ENCODE peak calls at places on chromosomes 16 and 17, in nine cellular contexts. P is OCI-LY7; G is H7; Y is GM23248; W is CD4-positive, CD25-positive, alpha-beta regulatory T cell; E is A673; F is uterus; Z is stomach; Q is cardiac fibroblast. U is an unnamed sample.

GRCh38 chr16:14301150-14302030 is 230.3 kb downstream of the MRTFB start:
- DNase-seq in P (no peak), Z (peak), W (no peak), Y (peak), F (peak), E (no peak), G (peak), Q (no peak), U (no peak)

GRCh38 chr16:79598341-79599181 is 2.0 kb downstream of the MAF start:
- DNase-seq in E (peak), G (peak), F (peak), Q (peak), Z (peak), W (peak), Y (peak), P (no peak), U (peak)

GRCh38 chr17:76561799-76562268 is 22.0 kb downstream of the PRCD start:
- DNase-seq in F (no peak), W (no peak), Q (peak), Z (no peak), P (no peak), G (no peak), Y (peak), E (no peak), U (no peak)

GRCh38 chr16:11395008-11395948 is 50.0 kb downstream of the RMI2 start:
- DNase-seq in P (peak), Z (no peak), E (no peak), F (no peak), W (no peak), Y (no peak), Q (no peak), G (peak), U (no peak)

GRCh38 chr17:29557085-29557697 is 9.6 kb downstream of the ABHD15 start:
- DNase-seq in P (no peak), Z (no peak), G (no peak), Y (peak), F (no peak), W (no peak), E (no peak), Q (peak), U (no peak)

GRCh38 chr17:18185391-18185790 is 1.8 kb downstream of the ALKBH5 start:
- DNase-seq in P (peak), E (peak), W (no peak), F (no peak), Q (peak), Y (peak), G (peak), Z (no peak), U (no peak)

GRCh38 chr16:6031102-6031501 is 933.5 kb upstream of the EEF2KMT start:
- DNase-seq in E (no peak), F (no peak), G (no peak), Y (no peak), W (no peak), Z (no peak), P (no peak), Q (no peak), U (no peak)

GRCh38 chr16:85601730-85602401 is 11.3 kb upstream of the GSE1 start:
- DNase-seq in F (peak), Q (no peak), W (no peak), P (no peak), Y (peak), Z (peak), G (peak), E (no peak), U (no peak)

GRCh38 chr17:77494664-77495435 is 354.1 kb downstream of the SEC14L1 start:
- DNase-seq in G (peak), Q (peak), E (peak), W (peak), P (peak), F (peak), Y (peak), Z (peak), U (peak)

GRCh38 chr17:31269178-31269577 is 27.9 kb downstream of the OMG start:
- DNase-seq in P (no peak), E (no peak), F (no peak), W (no peak), Z (no peak), G (no peak), Y (peak), Q (no peak), U (no peak)

GRCh38 chr16:24166684-24167083 is 89.5 kb upstream of the CACNG3 start:
- DNase-seq in Z (no peak), E (no peak), G (no peak), Q (no peak), W (no peak), Y (no peak), P (no peak), F (no peak), U (no peak)

GRCh38 chr16:89344846-89345577 is 127.5 kb downstream of the ZNF778 start:
- DNase-seq in G (peak), F (no peak), Y (no peak), P (no peak), Z (no peak), W (no peak), E (no peak), Q (no peak), U (no peak)

GRCh38 chr16:46949216-46949892 is 24.1 kb downstream of the DNAJA2 start:
- DNase-seq in E (no peak), G (no peak), Q (no peak), Z (peak), Y (no peak), F (no peak), P (no peak), W (peak), U (no peak)

GRCh38 chr17:17824780-17825614 is 11.8 kb downstream of the SREBF1 start:
- DNase-seq in P (no peak), Q (peak), F (no peak), Y (peak), W (no peak), E (no peak), Z (no peak), G (peak), U (no peak)

GRCh38 chr17:9247401-9247938 is 226.2 kb downstream of the NTN1 start:
- DNase-seq in G (no peak), Z (no peak), W (no peak), F (no peak), Y (no peak), P (no peak), E (no peak), Q (no peak), U (no peak)

GRCh38 chr17:45092932-45093430 is 31.9 kb downstream of the NMT1 start:
- DNase-seq in E (peak), F (peak), Y (peak), P (no peak), W (no peak), G (no peak), Z (peak), Q (peak), U (peak)

GRCh38 chr16:80233097-80233835 is 307.5 kb upstream of the DYNLRB2 start:
- DNase-seq in W (no peak), Y (no peak), Z (no peak), Q (no peak), E (no peak), F (no peak), P (no peak), G (no peak), U (no peak)

GRCh38 chr16:88792078-88792550 is 7.1 kb upstream of the PIEZO1 start:
- DNase-seq in Z (no peak), E (no peak), P (no peak), Y (peak), Q (no peak), W (no peak), F (no peak), G (no peak), U (no peak)

GRCh38 chr17:1294157-1294717 is 14.8 kb downstream of the TRARG1 start:
- DNase-seq in Y (no peak), Z (peak), E (no peak), P (peak), Q (no peak), G (no peak), F (no peak), W (peak), U (no peak)

GRCh38 chr17:76793775-76794174 is 55.9 kb downstream of the MFSD11 start:
- DNase-seq in E (peak), Z (no peak), Q (peak), P (peak), F (no peak), Y (peak), G (peak), W (peak), U (no peak)

GRCh38 chr17:21218101-21218500 is 4.1 kb upstream of the TMEM11 start:
- DNase-seq in E (peak), Y (peak), W (no peak), Z (no peak), F (no peak), G (peak), Q (no peak), P (no peak), U (no peak)

GRCh38 chr17:77126519-77126918 is 14.2 kb upstream of the SEC14L1 start:
- DNase-seq in Q (no peak), P (no peak), F (no peak), G (no peak), E (no peak), Z (peak), W (no peak), Y (no peak), U (peak)

GRCh38 chr16:58127033-58127556 is 2.1 kb downstream of the CFAP20 start:
- DNase-seq in E (peak), Y (peak), F (no peak), Q (peak), W (peak), G (no peak), P (peak), Z (no peak), U (peak)

GRCh38 chr17:53137919-53138318 is 684.8 kb upstream of the KIF2B start:
- DNase-seq in P (no peak), Y (no peak), Z (no peak), F (no peak), W (no peak), Q (no peak), G (no peak), E (no peak), U (no peak)

GRCh38 chr17:76014925-76015261 is 12.2 kb downstream of the EVPL start:
- DNase-seq in Q (no peak), E (peak), W (no peak), Y (no peak), P (no peak), Z (peak), F (no peak), G (peak), U (no peak)

GRCh38 chr17:55157165-55157564 is 107.6 kb upstream of the HLF start:
- DNase-seq in Q (peak), W (no peak), E (peak), P (no peak), F (no peak), Z (no peak), G (no peak), Y (peak), U (no peak)

GRCh38 chr17:1562178-1562643 is 381 bp downstream of the PITPNA start:
- DNase-seq in Q (peak), Y (peak), P (no peak), F (no peak), E (no peak), Z (peak), G (peak), W (no peak), U (peak)

DNA sequence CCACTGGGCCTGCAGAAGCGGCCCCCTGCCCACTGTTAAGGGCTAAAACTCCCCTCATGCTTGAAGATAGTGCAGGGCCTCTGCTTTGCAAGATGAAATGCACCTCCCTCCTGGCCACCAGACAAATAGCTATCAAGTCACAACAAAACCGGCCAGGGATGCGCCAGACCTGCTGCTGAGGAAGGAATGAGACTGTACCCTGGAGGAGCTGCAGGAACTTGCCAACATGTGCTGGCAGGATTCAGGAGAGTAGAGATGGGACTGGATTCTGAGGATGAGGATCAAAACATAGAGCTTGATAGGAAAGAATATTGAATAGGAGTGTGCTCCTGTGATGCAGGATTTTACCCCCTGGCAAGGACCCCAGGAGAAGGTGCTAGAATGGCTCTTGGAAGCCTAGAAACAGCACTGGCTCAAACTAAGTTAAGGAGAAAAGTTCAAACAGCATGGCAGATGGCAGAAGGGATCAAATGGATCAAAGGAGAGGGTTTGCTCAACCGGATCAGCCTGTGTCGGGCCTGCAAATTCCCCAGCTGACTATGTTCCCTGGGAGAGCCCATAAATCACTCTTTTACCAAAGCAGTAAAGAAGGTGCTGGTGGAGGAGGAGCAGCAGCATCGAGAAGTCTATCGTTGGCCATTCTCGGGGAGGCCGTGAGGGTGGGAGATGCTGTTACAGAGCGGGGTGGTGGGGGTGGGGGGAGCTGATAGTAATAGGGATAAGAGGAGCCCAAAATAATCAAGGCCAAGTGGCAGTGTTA is 27.2 kb upstream of the XYLT2 start:
- DNase-seq in W (no peak), Z (no peak), Y (no peak), E (no peak), Q (no peak), G (no peak), P (no peak), F (no peak), U (no peak)
- H3K4me3 ChIP-seq in W (no peak), Z (no peak), Y (no peak), E (no peak), Q (no peak), G (no peak), P (no peak), F (no peak), U (no peak)

DNA sequence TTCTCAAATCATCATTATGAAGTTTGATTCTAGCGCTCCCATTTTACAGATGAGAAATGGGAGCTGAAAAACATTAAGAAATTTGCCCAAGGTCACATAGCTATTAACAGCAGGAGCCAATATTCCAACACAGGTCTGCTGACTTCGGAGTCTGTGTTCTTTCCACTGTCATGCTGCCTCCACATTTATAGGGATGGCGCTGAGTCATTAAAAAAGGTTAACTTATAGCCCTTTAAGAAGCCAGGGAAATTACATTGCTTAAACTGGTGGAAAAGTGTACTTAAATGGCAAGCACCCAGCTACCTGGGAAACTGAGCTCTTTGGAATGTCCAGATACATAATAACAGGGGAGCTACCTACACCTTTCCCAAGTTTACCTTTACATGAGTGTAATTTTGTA is 65.0 kb downstream of the TBX4 start:
- DNase-seq in W (no peak), E (no peak), Y (no peak), P (no peak), Z (no peak), F (no peak), Q (no peak), G (no peak), U (no peak)
- H3K4me3 ChIP-seq in W (no peak), E (no peak), Y (no peak), P (no peak), Z (no peak), F (no peak), Q (no peak), G (no peak), U (no peak)

GRCh38 chr17:80883831-80884735 is 107.6 kb upstream of the CHMP6 start:
- DNase-seq in Q (no peak), F (no peak), G (no peak), P (no peak), Z (no peak), Y (no peak), W (no peak), E (no peak), U (no peak)
- H3K4me3 ChIP-seq in Q (no peak), F (no peak), G (no peak), P (no peak), Z (no peak), Y (no peak), W (no peak), E (no peak), U (no peak)

GRCh38 chr17:82371333-82372062 is at the start of gene UTS2R:
- DNase-seq in F (no peak), Z (no peak), E (no peak), W (no peak), G (peak), Q (no peak), P (no peak), Y (no peak), U (peak)

GRCh38 chr17:82372063-82372590 is 562 bp downstream of the UTS2R start:
- DNase-seq in G (peak), F (no peak), Q (no peak), E (no peak), Z (no peak), W (no peak), Y (no peak), P (no peak), U (peak)

GRCh38 chr17:82374626-82375331 is 3.2 kb downstream of the UTS2R start:
- DNase-seq in P (no peak), W (no peak), Y (no peak), G (peak), F (no peak), Z (no peak), Q (no peak), E (no peak), U (no peak)

GRCh38 chr17:82373731-82374625 is 2.4 kb downstream of the UTS2R start:
- DNase-seq in Z (no peak), F (no peak), P (no peak), Q (no peak), G (peak), E (no peak), W (no peak), Y (no peak), U (no peak)

DNA sequence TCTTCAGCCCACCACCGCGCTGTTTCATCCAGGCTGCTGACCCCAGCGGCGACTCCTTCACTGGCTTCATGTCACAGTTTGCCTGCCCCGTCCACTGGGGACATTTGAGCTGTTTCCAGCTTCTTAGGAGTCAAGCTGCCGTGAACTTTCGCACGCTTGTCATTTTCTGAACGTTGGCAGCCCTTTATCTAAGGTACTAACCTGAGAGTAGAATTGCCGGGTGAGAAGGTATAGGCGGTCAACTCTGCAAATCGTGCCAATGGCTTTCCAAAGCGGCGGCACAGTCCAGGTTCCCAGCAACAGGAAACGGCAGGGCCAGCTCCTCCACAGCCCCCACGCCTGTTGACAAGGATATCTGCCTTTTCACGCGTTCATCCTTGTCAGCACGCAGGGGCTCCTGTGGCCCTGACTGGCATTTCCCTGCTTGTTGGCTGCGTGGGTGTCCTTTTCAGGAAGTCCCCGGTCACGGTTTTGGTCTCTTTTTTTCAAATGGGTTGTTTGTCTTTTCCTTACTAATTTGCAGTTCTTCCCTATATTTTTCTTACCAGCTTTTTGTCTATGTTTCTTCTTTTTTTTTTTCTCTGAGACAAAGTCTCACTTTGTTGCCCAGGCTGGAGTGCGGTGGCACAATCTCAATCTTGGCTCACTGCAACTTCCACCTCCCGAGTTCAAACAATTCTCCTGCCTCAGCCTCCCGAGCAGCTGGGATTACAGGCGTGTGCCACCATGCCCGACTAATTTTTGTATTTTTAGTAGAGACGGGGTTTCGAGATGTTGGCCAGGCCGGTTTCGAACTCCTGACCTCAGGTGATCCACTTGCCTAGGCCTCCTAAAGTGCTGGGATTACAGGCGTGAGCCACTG is 1.3 kb downstream of the UTS2R start:
- DNase-seq in Q (no peak), F (no peak), P (no peak), G (no peak), E (peak), Z (no peak), Y (no peak), W (no peak), U (no peak)
- H3K4me3 ChIP-seq in Q (no peak), F (no peak), P (no peak), G (no peak), E (peak), Z (no peak), Y (no peak), W (no peak), U (no peak)

GRCh38 chr17:60523822-60524221 is 2.2 kb downstream of the APPBP2 start:
- DNase-seq in G (no peak), Y (no peak), E (no peak), P (no peak), Q (no peak), W (no peak), F (no peak), Z (no peak), U (no peak)
- H3K4me3 ChIP-seq in G (no peak), Y (peak), E (peak), P (peak), Q (peak), W (peak), F (no peak), Z (peak), U (no peak)